ENCODE peak calls at places on chromosomes 11 and 22, in six cellular contexts. Y is HCT116, L is suprapubic skin, O is mesenchymal stem cell, P is neuronal stem cell, K is esophagus muscularis mucosa. Z is an unnamed sample.

GRCh38 chr11:111173221-111173620 is 72.3 kb upstream of the POU2AF2 start:
- DNase-seq in Y (no peak), L (no peak), O (no peak), P (no peak), K (no peak), Z (no peak)

GRCh38 chr22:46040471-46041465 is 63.8 kb upstream of the WNT7B start:
- DNase-seq in Y (no peak), L (peak; percentile 74), O (no peak), P (no peak), K (no peak), Z (no peak)

GRCh38 chr22:19038728-19039447 is 83.3 kb downstream of the DGCR2 start:
- DNase-seq in Y (no peak), L (no peak), O (no peak), P (no peak), K (no peak), Z (no peak)

GRCh38 chr11:66291303-66291705 is 390 bp upstream of the TMEM151A start:
- DNase-seq in Y (no peak), L (no peak), O (no peak), P (no peak), K (no peak), Z (no peak)

GRCh38 chr11:5364214-5364613 is 12.9 kb downstream of the OR51B6 start:
- DNase-seq in Y (no peak), L (no peak), O (peak; percentile 58), P (no peak), K (no peak), Z (peak; percentile 83)

GRCh38 chr22:50301581-50301991 is 5.9 kb downstream of the PLXNB2 start:
- DNase-seq in Y (no peak), L (no peak), O (no peak), P (no peak), K (no peak), Z (no peak)

GRCh38 chr11:114892381-114893197 is 214.3 kb downstream of the NXPE2 start:
- DNase-seq in Y (no peak), L (no peak), O (no peak), P (no peak), K (peak; percentile 19), Z (no peak)

GRCh38 chr11:19122966-19123615 is 6.1 kb downstream of the ZDHHC13 start:
- DNase-seq in Y (no peak), L (no peak), O (no peak), P (no peak), K (no peak), Z (no peak)

GRCh38 chr22:35053060-35053835 is 12.7 kb upstream of the ISX start:
- DNase-seq in Y (no peak), L (no peak), O (no peak), P (no peak), K (no peak), Z (no peak)

GRCh38 chr11:113345978-113346377 is 31.6 kb downstream of the TTC12 start:
- DNase-seq in Y (no peak), L (no peak), O (peak; percentile 42), P (no peak), K (peak; percentile 47), Z (peak; percentile 9)

GRCh38 chr11:13415201-13415600 is 47.8 kb downstream of the BTBD10 start:
- DNase-seq in Y (no peak), L (no peak), O (no peak), P (no peak), K (no peak), Z (no peak)

GRCh38 chr11:44742470-44742869 is 15.7 kb downstream of the TSPAN18 start:
- DNase-seq in Y (no peak), L (no peak), O (no peak), P (no peak), K (no peak), Z (no peak)

GRCh38 chr22:23152238-23153114 is 7.2 kb downstream of the RAB36 start:
- DNase-seq in Y (no peak), L (no peak), O (no peak), P (no peak), K (no peak), Z (no peak)

GRCh38 chr11:129018991-129019390 is 76.3 kb upstream of the TP53AIP1 start:
- DNase-seq in Y (no peak), L (no peak), O (no peak), P (no peak), K (no peak), Z (no peak)

GRCh38 chr11:105389952-105390351 is 219.9 kb upstream of the GRIA4 start:
- DNase-seq in Y (no peak), L (no peak), O (no peak), P (no peak), K (no peak), Z (no peak)

GRCh38 chr22:29000641-29001040 is 61.0 kb downstream of the C22orf31 start:
- DNase-seq in Y (no peak), L (no peak), O (no peak), P (no peak), K (no peak), Z (no peak)

GRCh38 chr11:12853652-12854296 is 155.3 kb upstream of the RASSF10 start:
- DNase-seq in Y (no peak), L (no peak), O (peak; percentile 49), P (no peak), K (no peak), Z (no peak)

GRCh38 chr11:32891657-32892354 is 805 bp upstream of the QSER1 start:
- DNase-seq in Y (no peak), L (no peak), O (peak; percentile 45), P (no peak), K (no peak), Z (no peak)

GRCh38 chr11:65625628-65626342 is 10.2 kb downstream of the PCNX3 start:
- DNase-seq in Y (no peak), L (no peak), O (no peak), P (no peak), K (no peak), Z (peak; percentile 38)

GRCh38 chr11:71456831-71457230 is 3.8 kb downstream of the NADSYN1 start:
- DNase-seq in Y (no peak), L (no peak), O (no peak), P (no peak), K (no peak), Z (no peak)

GRCh38 chr22:38205261-38206128 is 3.7 kb downstream of the MAFF start:
- DNase-seq in Y (no peak), L (no peak), O (peak; percentile 47), P (no peak), K (peak; percentile 95), Z (no peak)

GRCh38 chr11:73480677-73481076 is 104.5 kb downstream of the RELT start:
- DNase-seq in Y (no peak), L (no peak), O (no peak), P (no peak), K (no peak), Z (no peak)

GRCh38 chr22:45127866-45128265 is 35.9 kb upstream of the NUP50 start:
- DNase-seq in Y (no peak), L (no peak), O (peak; percentile 66), P (no peak), K (no peak), Z (peak; percentile 83)

GRCh38 chr11:125429174-125429707 is 66.8 kb downstream of the FEZ1 start:
- DNase-seq in Y (peak; percentile 63), L (no peak), O (peak; percentile 53), P (peak; percentile 57), K (no peak), Z (no peak)

GRCh38 chr22:49566141-49566541 is 261.5 kb downstream of the BRD1 start:
- DNase-seq in Y (no peak), L (peak; percentile 69), O (no peak), P (no peak), K (no peak), Z (no peak)

GRCh38 chr11:33618956-33619355 is 81.7 kb downstream of the C11orf91 start:
- DNase-seq in Y (no peak), L (no peak), O (no peak), P (no peak), K (no peak), Z (no peak)

GRCh38 chr11:69483696-69484426 is 2.4 kb downstream of the LINC01488 start:
- DNase-seq in Y (no peak), L (no peak), O (no peak), P (no peak), K (no peak), Z (no peak)

GRCh38 chr11:7439921-7440320 is 45.4 kb upstream of the OLFML1 start:
- DNase-seq in Y (no peak), L (no peak), O (no peak), P (no peak), K (no peak), Z (no peak)

GRCh38 chr11:116192509-116193206 is 580.1 kb downstream of the BUD13 start:
- DNase-seq in Y (no peak), L (no peak), O (no peak), P (no peak), K (no peak), Z (no peak)
- H3K27ac ChIP-seq in Y (no peak overlapping the region), L (no peak overlapping the region), O (no peak overlapping the region), P (no peak overlapping the region), K (peak overlapping the region; percentile 70), Z (no peak overlapping the region)

DNA sequence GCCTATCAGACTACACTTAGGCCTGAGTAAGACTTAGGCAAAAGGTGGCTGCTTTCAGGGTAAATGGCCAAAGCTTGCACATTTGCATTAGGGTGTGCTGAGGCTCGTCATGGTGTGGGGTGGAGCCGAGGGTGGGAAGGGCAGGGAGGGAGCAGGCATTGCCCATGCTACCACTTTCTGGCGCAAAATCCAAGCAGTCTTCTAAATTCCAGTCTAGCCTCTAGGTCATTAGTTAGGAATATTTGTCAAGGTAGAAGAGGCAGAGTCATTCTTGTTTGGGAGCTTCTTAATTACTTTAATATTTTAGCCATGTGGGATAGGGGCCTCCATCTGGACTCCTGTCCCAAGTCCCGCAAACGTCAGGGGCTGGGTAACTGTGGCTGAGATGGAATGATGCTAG is 28.6 kb downstream of the SCUBE1 start:
- DNase-seq in Y (no peak), L (no peak), O (no peak), P (no peak), K (no peak), Z (no peak)
- H3K4me1 ChIP-seq in Y (no peaks in the 10 kb centered on the region), L (peaks cover 2% of the 10 kb centered on the region), O (peaks cover 2% of the 10 kb centered on the region), P (no peaks in the 10 kb centered on the region), K (peaks cover 7% of the 10 kb centered on the region), Z (peaks cover 27% of the 10 kb centered on the region)

GRCh38 chr11:78254263-78254662 is 65.5 kb downstream of the USP35 start:
- DNase-seq in Y (no peak), L (no peak), O (no peak), P (no peak), K (peak; percentile 5), Z (no peak)
- H3K36me3 ChIP-seq in Y (no peaks in the 10 kb centered on the region), L (peaks cover 8% of the 10 kb centered on the region), O (peaks cover 9% of the 10 kb centered on the region), P (no peaks in the 10 kb centered on the region), K (peaks cover 7% of the 10 kb centered on the region), Z (no peaks in the 10 kb centered on the region)

GRCh38 chr11:14519692-14520085 is 497 bp downstream of the PSMA1 start:
- DNase-seq in Y (no peak), L (no peak), O (no peak), P (no peak), K (no peak), Z (no peak)

GRCh38 chr11:14520086-14520901 is at the start of gene PSMA1:
- DNase-seq in Y (peak; percentile 89), L (peak; percentile 98), O (peak; percentile 97), P (peak; percentile 90), K (peak; percentile 98), Z (peak; percentile 98)

GRCh38 chr11:14522245-14522644 is 2.1 kb upstream of the PSMA1 start:
- DNase-seq in Y (no peak), L (no peak), O (no peak), P (no peak), K (no peak), Z (no peak)

GRCh38 chr11:14522801-14523200 is 2.6 kb upstream of the PSMA1 start:
- DNase-seq in Y (no peak), L (no peak), O (no peak), P (no peak), K (no peak), Z (no peak)

DNA sequence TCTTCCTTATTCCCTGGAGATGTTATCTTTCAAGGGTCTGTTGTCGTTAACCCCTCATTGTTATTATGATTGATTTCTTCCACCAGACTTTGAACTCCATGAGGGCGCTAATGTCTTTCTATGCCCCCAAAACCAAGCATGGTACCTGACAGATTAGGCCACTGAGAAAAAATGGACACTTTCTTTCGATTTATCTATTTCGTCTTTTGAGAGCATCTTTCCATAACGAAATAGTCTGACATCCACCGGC is 641 bp upstream of the PSMA1 start:
- DNase-seq in Y (no peak), L (no peak), O (no peak), P (no peak), K (no peak), Z (no peak)
- H3K27ac ChIP-seq in Y (peak overlapping the region; percentile 81), L (peak overlapping the region; percentile 89), O (no peak overlapping the region), P (peak overlapping the region; percentile 54), K (peak overlapping the region; percentile 89), Z (peak overlapping the region; percentile 85)

Z was measured in SJSA1.